ENCODE peak calls at places on chromosomes 6 and 20, in five cellular contexts. V is RKO; Q is fibroblast of pulmonary artery; R is activated naive CD8-positive, alpha-beta T cell treated with anti-CD3 and anti-CD28 coated beads, Interleukin-2, amount 10 ng/mL, durations not matched to agents 7 days and 5 days; S is Kasumi-1. Y is an unnamed sample.
A peak's percentile ranks its signal among the peaks of the same experiment; 100 is the strongest.

GRCh38 chr20:3710703-3711417 is 1.5 kb downstream of the SIGLEC1 start:
- DNase-seq in Q (peak; percentile 51), V (peak; percentile 56), R (peak; percentile 89), S (peak; percentile 33), Y (peak; percentile 80)

GRCh38 chr20:32510601-32511357 is 74.4 kb downstream of the NOL4L start:
- DNase-seq in S (no peak), Q (no peak), R (peak; percentile 46), V (no peak), Y (no peak)

GRCh38 chr6:35259946-35260626 is 551 bp downstream of the ZNF76 start:
- DNase-seq in S (peak; percentile 5), Q (peak; percentile 51), R (peak; percentile 73), V (peak; percentile 59), Y (peak; percentile 84)

GRCh38 chr20:13009682-13010406 is 1.1 kb downstream of the SPTLC3 start:
- DNase-seq in V (no peak), R (no peak), Q (peak; percentile 98), S (peak; percentile 89), Y (peak; percentile 88)

GRCh38 chr20:17612287-17612974 is 42.6 kb downstream of the DSTN start:
- DNase-seq in Q (peak; percentile 81), S (peak; percentile 88), R (peak; percentile 66), V (no peak), Y (no peak)

GRCh38 chr6:100101656-100102055 is 107.6 kb upstream of the MCHR2 start:
- DNase-seq in S (no peak), R (no peak), Q (no peak), V (no peak), Y (peak; percentile 18)

GRCh38 chr6:14981960-14982359 is 263.9 kb upstream of the JARID2 start:
- DNase-seq in V (no peak), Q (no peak), S (peak; percentile 72), R (no peak), Y (peak; percentile 95)

GRCh38 chr6:81950877-81951276 is 198.4 kb upstream of the TENT5A start:
- DNase-seq in V (peak; percentile 26), Q (peak; percentile 34), R (no peak), S (peak; percentile 26), Y (no peak)

GRCh38 chr20:33679758-33680485 is 5.7 kb upstream of the NECAB3 start:
- DNase-seq in V (no peak), Q (no peak), R (peak; percentile 70), S (no peak), Y (no peak)

GRCh38 chr6:89144358-89145041 is 1.4 kb upstream of the PM20D2 start:
- DNase-seq in V (no peak), Q (no peak), R (no peak), S (no peak), Y (peak; percentile 72)

GRCh38 chr20:23880426-23880825 is 878 bp upstream of the CST5 start:
- DNase-seq in S (no peak), V (no peak), R (no peak), Q (no peak), Y (no peak)

GRCh38 chr6:13677878-13678254 is 33.8 kb downstream of the RANBP9 start:
- DNase-seq in Q (peak; percentile 45), V (no peak), S (no peak), R (no peak), Y (peak; percentile 77)

GRCh38 chr20:58682656-58683055 is 9.9 kb upstream of the NPEPL1 start:
- DNase-seq in V (peak; percentile 57), Q (peak; percentile 27), S (no peak), R (no peak), Y (no peak)

GRCh38 chr6:5638666-5639065 is 368.1 kb downstream of the NRN1 start:
- DNase-seq in Q (no peak), V (no peak), S (no peak), R (no peak), Y (no peak)

GRCh38 chr6:137846772-137847313 is 20.2 kb upstream of the TNFAIP3 start:
- DNase-seq in Q (no peak), R (no peak), V (no peak), S (peak; percentile 95), Y (peak; percentile 78)

GRCh38 chr6:113586966-113587699 is 270.0 kb upstream of the MARCKS start:
- DNase-seq in Q (no peak), V (no peak), R (no peak), S (no peak), Y (no peak)

GRCh38 chr6:128144320-128144719 is 243.5 kb upstream of the THEMIS start:
- DNase-seq in V (no peak), R (no peak), Q (no peak), S (no peak), Y (peak; percentile 57)

GRCh38 chr6:3005077-3005476 is 5.4 kb downstream of the NQO2 start:
- DNase-seq in R (no peak), S (no peak), V (no peak), Q (no peak), Y (no peak)

GRCh38 chr6:28737750-28738395 is 185.9 kb downstream of the TRIM27 start:
- DNase-seq in S (no peak), R (no peak), Q (no peak), V (no peak), Y (no peak)

GRCh38 chr6:118524686-118525085 is 23.4 kb upstream of the PLN start:
- DNase-seq in R (no peak), S (no peak), Q (no peak), V (no peak), Y (no peak)

GRCh38 chr6:75418233-75418632 is 75.4 kb downstream of the FILIP1 start:
- DNase-seq in S (no peak), Q (peak; percentile 50), R (no peak), V (no peak), Y (no peak)

GRCh38 chr6:65461121-65461520 is 245.9 kb downstream of the EYS start:
- DNase-seq in S (no peak), Q (no peak), V (peak; percentile 27), R (no peak), Y (peak; percentile 95)

GRCh38 chr20:4086771-4087677 is 71.7 kb upstream of the RNF24 start:
- DNase-seq in S (no peak), Q (no peak), R (no peak), V (no peak), Y (no peak)

GRCh38 chr6:131255911-131256310 is 120.6 kb downstream of the AKAP7 start:
- DNase-seq in Q (no peak), V (no peak), S (no peak), R (no peak), Y (no peak)

GRCh38 chr6:169243661-169244060 is 10.0 kb downstream of the THBS2 start:
- DNase-seq in S (no peak), R (no peak), V (no peak), Q (no peak), Y (no peak)

GRCh38 chr6:163263196-163263595 is 151.3 kb upstream of the QKI start:
- DNase-seq in V (no peak), S (no peak), R (no peak), Q (peak; percentile 29), Y (no peak)

GRCh38 chr20:11553603-11554002 is 364.1 kb upstream of the BTBD3 start:
- DNase-seq in R (no peak), Q (peak; percentile 33), V (peak; percentile 18), S (peak; percentile 26), Y (peak; percentile 64)

GRCh38 chr20:42701948-42702347 is 487.8 kb downstream of the PTPRT start:
- DNase-seq in V (no peak), S (no peak), Q (no peak), R (no peak), Y (no peak)

GRCh38 chr20:18001131-18001921 is 32.5 kb downstream of the MGME1 start:
- DNase-seq in R (no peak), Q (peak; percentile 90), S (no peak), V (peak; percentile 13), Y (no peak)

GRCh38 chr6:16208989-16209388 is 29.4 kb upstream of the GMPR start:
- DNase-seq in V (no peak), S (no peak), Q (no peak), R (no peak), Y (no peak)

GRCh38 chr6:117547688-117548621 is 54.4 kb downstream of the GOPC start:
- DNase-seq in Q (peak; percentile 50), S (no peak), R (peak; percentile 62), V (no peak), Y (no peak)

GRCh38 chr20:51553897-51554504 is 11.5 kb upstream of the NFATC2 start:
- DNase-seq in R (no peak), S (no peak), Q (peak; percentile 45), V (no peak), Y (no peak)

GRCh38 chr6:108799791-108800190 is 48.4 kb upstream of the ARMC2 start:
- DNase-seq in V (no peak), Q (no peak), S (no peak), R (no peak), Y (no peak)

GRCh38 chr6:156407334-156407733 is 369.8 kb upstream of the ARID1B start:
- DNase-seq in Q (no peak), V (no peak), R (no peak), S (no peak), Y (no peak)

GRCh38 chr20:37075932-37076685 is 19.7 kb downstream of the RBL1 start:
- DNase-seq in V (no peak), R (no peak), Q (no peak), S (no peak), Y (no peak)

GRCh38 chr20:16612708-16613107 is 39.5 kb upstream of the KIF16B start:
- DNase-seq in S (no peak), V (no peak), Q (no peak), R (no peak), Y (no peak)

GRCh38 chr20:2519115-2519815 is 10.6 kb upstream of the ZNF343 start:
- DNase-seq in V (no peak), S (no peak), R (no peak), Q (peak; percentile 79), Y (no peak)

GRCh38 chr6:107230024-107230423 is 114.7 kb upstream of the BEND3 start:
- DNase-seq in V (no peak), Q (peak; percentile 38), S (no peak), R (no peak), Y (no peak)

Y was measured in OCI-M1.